ENCODE peak calls at places on chromosomes 1 and 21, in ten cellular contexts. One of them, this sample, is unnamed.

GRCh38 chr1:246798107-246798506 is 73.9 kb downstream of the SCCPDH start:
- DNase-seq in HL-60: no peak
- DNase-seq in NCI-H1092 treated with DMSO at 0.1 percent for 48 hours: no peak
- DNase-seq in HEK293T: no peak
- DNase-seq in MV-4-11: no peak
- DNase-seq in mucosa of descending colon: no peak
- DNase-seq in uterus: no peak
- DNase-seq in pancreas: no peak
- DNase-seq in T-helper 9 cell: no peak
- DNase-seq in SW480: no peak
- DNase-seq in this sample: no peak

GRCh38 chr1:115218696-115219095 is 119.4 kb downstream of the NGF start:
- DNase-seq in HL-60: no peak
- DNase-seq in NCI-H1092 treated with DMSO at 0.1 percent for 48 hours: no peak
- DNase-seq in HEK293T: no peak
- DNase-seq in MV-4-11: no peak
- DNase-seq in mucosa of descending colon: no peak
- DNase-seq in uterus: no peak
- DNase-seq in pancreas: no peak
- DNase-seq in T-helper 9 cell: no peak
- DNase-seq in SW480: no peak
- DNase-seq in this sample: no peak

GRCh38 chr1:59595774-59596173 is 219.0 kb upstream of the HOOK1 start:
- DNase-seq in HL-60: no peak
- DNase-seq in NCI-H1092 treated with DMSO at 0.1 percent for 48 hours: no peak
- DNase-seq in HEK293T: no peak
- DNase-seq in MV-4-11: no peak
- DNase-seq in mucosa of descending colon: no peak
- DNase-seq in uterus: no peak
- DNase-seq in pancreas: no peak
- DNase-seq in T-helper 9 cell: no peak
- DNase-seq in SW480: no peak
- DNase-seq in this sample: no peak

GRCh38 chr1:94633051-94633450 is 91.5 kb upstream of the F3 start:
- DNase-seq in HL-60: no peak
- DNase-seq in NCI-H1092 treated with DMSO at 0.1 percent for 48 hours: no peak
- DNase-seq in HEK293T: no peak
- DNase-seq in MV-4-11: no peak
- DNase-seq in mucosa of descending colon: no peak
- DNase-seq in uterus: no peak
- DNase-seq in pancreas: no peak
- DNase-seq in T-helper 9 cell: no peak
- DNase-seq in SW480: no peak
- DNase-seq in this sample: no peak

GRCh38 chr1:52400131-52400530 is 4.1 kb downstream of the ORC1 start:
- DNase-seq in HL-60: no peak
- DNase-seq in NCI-H1092 treated with DMSO at 0.1 percent for 48 hours: no peak
- DNase-seq in HEK293T: no peak
- DNase-seq in MV-4-11: no peak
- DNase-seq in mucosa of descending colon: no peak
- DNase-seq in uterus: no peak
- DNase-seq in pancreas: no peak
- DNase-seq in T-helper 9 cell: no peak
- DNase-seq in SW480: no peak
- DNase-seq in this sample: no peak

GRCh38 chr1:19811206-19811851 is 3.8 kb downstream of the RNF186 start:
- DNase-seq in HL-60: peak
- DNase-seq in NCI-H1092 treated with DMSO at 0.1 percent for 48 hours: no peak
- DNase-seq in HEK293T: peak
- DNase-seq in MV-4-11: peak
- DNase-seq in mucosa of descending colon: peak
- DNase-seq in uterus: no peak
- DNase-seq in pancreas: peak
- DNase-seq in T-helper 9 cell: peak
- DNase-seq in SW480: peak
- DNase-seq in this sample: peak

GRCh38 chr1:200666309-200666708 is 3.4 kb downstream of the DDX59 start:
- DNase-seq in HL-60: no peak
- DNase-seq in NCI-H1092 treated with DMSO at 0.1 percent for 48 hours: no peak
- DNase-seq in HEK293T: no peak
- DNase-seq in MV-4-11: no peak
- DNase-seq in mucosa of descending colon: no peak
- DNase-seq in uterus: no peak
- DNase-seq in pancreas: no peak
- DNase-seq in T-helper 9 cell: no peak
- DNase-seq in SW480: no peak
- DNase-seq in this sample: no peak

GRCh38 chr1:244988521-244988920 is 124.2 kb upstream of the HNRNPU start:
- DNase-seq in HL-60: no peak
- DNase-seq in NCI-H1092 treated with DMSO at 0.1 percent for 48 hours: no peak
- DNase-seq in HEK293T: no peak
- DNase-seq in MV-4-11: no peak
- DNase-seq in mucosa of descending colon: no peak
- DNase-seq in uterus: no peak
- DNase-seq in pancreas: no peak
- DNase-seq in T-helper 9 cell: no peak
- DNase-seq in SW480: no peak
- DNase-seq in this sample: no peak

GRCh38 chr1:73839922-73840321 is 358.1 kb downstream of the LRRIQ3 start:
- DNase-seq in HL-60: peak
- DNase-seq in NCI-H1092 treated with DMSO at 0.1 percent for 48 hours: no peak
- DNase-seq in HEK293T: no peak
- DNase-seq in MV-4-11: no peak
- DNase-seq in mucosa of descending colon: no peak
- DNase-seq in uterus: no peak
- DNase-seq in pancreas: no peak
- DNase-seq in T-helper 9 cell: no peak
- DNase-seq in SW480: no peak
- DNase-seq in this sample: peak

GRCh38 chr1:163346326-163346870 is 24.6 kb downstream of the NUF2 start:
- DNase-seq in HL-60: no peak
- DNase-seq in NCI-H1092 treated with DMSO at 0.1 percent for 48 hours: no peak
- DNase-seq in HEK293T: no peak
- DNase-seq in MV-4-11: no peak
- DNase-seq in mucosa of descending colon: no peak
- DNase-seq in uterus: no peak
- DNase-seq in pancreas: no peak
- DNase-seq in T-helper 9 cell: no peak
- DNase-seq in SW480: no peak
- DNase-seq in this sample: no peak

GRCh38 chr21:45122432-45123132 is 48.2 kb downstream of the ADARB1 start:
- DNase-seq in HL-60: no peak
- DNase-seq in NCI-H1092 treated with DMSO at 0.1 percent for 48 hours: no peak
- DNase-seq in HEK293T: no peak
- DNase-seq in MV-4-11: no peak
- DNase-seq in mucosa of descending colon: no peak
- DNase-seq in uterus: no peak
- DNase-seq in pancreas: no peak
- DNase-seq in T-helper 9 cell: no peak
- DNase-seq in SW480: no peak
- DNase-seq in this sample: no peak

GRCh38 chr21:44418108-44418875 is 37.0 kb upstream of the LRRC3 start:
- DNase-seq in HL-60: no peak
- DNase-seq in NCI-H1092 treated with DMSO at 0.1 percent for 48 hours: no peak
- DNase-seq in HEK293T: no peak
- DNase-seq in MV-4-11: no peak
- DNase-seq in mucosa of descending colon: peak
- DNase-seq in uterus: no peak
- DNase-seq in pancreas: no peak
- DNase-seq in T-helper 9 cell: no peak
- DNase-seq in SW480: no peak
- DNase-seq in this sample: no peak

GRCh38 chr1:207112907-207113306 is 8.9 kb downstream of the C4BPA start:
- DNase-seq in HL-60: no peak
- DNase-seq in NCI-H1092 treated with DMSO at 0.1 percent for 48 hours: no peak
- DNase-seq in HEK293T: no peak
- DNase-seq in MV-4-11: no peak
- DNase-seq in mucosa of descending colon: no peak
- DNase-seq in uterus: no peak
- DNase-seq in pancreas: no peak
- DNase-seq in T-helper 9 cell: no peak
- DNase-seq in SW480: no peak
- DNase-seq in this sample: no peak

GRCh38 chr1:74963120-74963519 is 171.1 kb upstream of the LHX8 start:
- DNase-seq in HL-60: no peak
- DNase-seq in NCI-H1092 treated with DMSO at 0.1 percent for 48 hours: no peak
- DNase-seq in HEK293T: no peak
- DNase-seq in MV-4-11: no peak
- DNase-seq in mucosa of descending colon: no peak
- DNase-seq in uterus: no peak
- DNase-seq in pancreas: no peak
- DNase-seq in T-helper 9 cell: no peak
- DNase-seq in SW480: no peak
- DNase-seq in this sample: no peak

GRCh38 chr1:156692409-156692957 is 12.9 kb downstream of the CRABP2 start:
- DNase-seq in HL-60: no peak
- DNase-seq in NCI-H1092 treated with DMSO at 0.1 percent for 48 hours: no peak
- DNase-seq in HEK293T: no peak
- DNase-seq in MV-4-11: no peak
- DNase-seq in mucosa of descending colon: no peak
- DNase-seq in uterus: no peak
- DNase-seq in pancreas: no peak
- DNase-seq in T-helper 9 cell: no peak
- DNase-seq in SW480: peak
- DNase-seq in this sample: no peak

GRCh38 chr1:30691480-30691879 is 31.9 kb downstream of the MATN1 start:
- DNase-seq in HL-60: no peak
- DNase-seq in NCI-H1092 treated with DMSO at 0.1 percent for 48 hours: no peak
- DNase-seq in HEK293T: no peak
- DNase-seq in MV-4-11: no peak
- DNase-seq in mucosa of descending colon: no peak
- DNase-seq in uterus: no peak
- DNase-seq in pancreas: no peak
- DNase-seq in T-helper 9 cell: no peak
- DNase-seq in SW480: no peak
- DNase-seq in this sample: no peak

GRCh38 chr1:203480525-203481084 is 5.0 kb downstream of the PRELP start:
- DNase-seq in HL-60: no peak
- DNase-seq in NCI-H1092 treated with DMSO at 0.1 percent for 48 hours: peak
- DNase-seq in HEK293T: peak
- DNase-seq in MV-4-11: no peak
- DNase-seq in mucosa of descending colon: peak
- DNase-seq in uterus: peak
- DNase-seq in pancreas: no peak
- DNase-seq in T-helper 9 cell: peak
- DNase-seq in SW480: peak
- DNase-seq in this sample: no peak

GRCh38 chr1:246583448-246584185 is 17.4 kb downstream of the CNST start:
- DNase-seq in HL-60: no peak
- DNase-seq in NCI-H1092 treated with DMSO at 0.1 percent for 48 hours: peak
- DNase-seq in HEK293T: peak
- DNase-seq in MV-4-11: peak
- DNase-seq in mucosa of descending colon: no peak
- DNase-seq in uterus: no peak
- DNase-seq in pancreas: peak
- DNase-seq in T-helper 9 cell: no peak
- DNase-seq in SW480: no peak
- DNase-seq in this sample: peak

GRCh38 chr1:41650176-41650519 is 165.7 kb upstream of the EDN2 start:
- DNase-seq in HL-60: peak
- DNase-seq in NCI-H1092 treated with DMSO at 0.1 percent for 48 hours: no peak
- DNase-seq in HEK293T: no peak
- DNase-seq in MV-4-11: peak
- DNase-seq in mucosa of descending colon: no peak
- DNase-seq in uterus: no peak
- DNase-seq in pancreas: no peak
- DNase-seq in T-helper 9 cell: no peak
- DNase-seq in SW480: peak
- DNase-seq in this sample: no peak

GRCh38 chr1:195761102-195761501 is 847.1 kb downstream of the KCNT2 start:
- DNase-seq in HL-60: no peak
- DNase-seq in NCI-H1092 treated with DMSO at 0.1 percent for 48 hours: no peak
- DNase-seq in HEK293T: no peak
- DNase-seq in MV-4-11: no peak
- DNase-seq in mucosa of descending colon: no peak
- DNase-seq in uterus: no peak
- DNase-seq in pancreas: no peak
- DNase-seq in T-helper 9 cell: no peak
- DNase-seq in SW480: no peak
- DNase-seq in this sample: no peak

GRCh38 chr1:156523801-156524480 is 23.4 kb upstream of the MEF2D start:
- DNase-seq in HL-60: no peak
- DNase-seq in NCI-H1092 treated with DMSO at 0.1 percent for 48 hours: no peak
- DNase-seq in HEK293T: no peak
- DNase-seq in MV-4-11: peak
- DNase-seq in mucosa of descending colon: no peak
- DNase-seq in uterus: no peak
- DNase-seq in pancreas: no peak
- DNase-seq in T-helper 9 cell: no peak
- DNase-seq in SW480: no peak
- DNase-seq in this sample: no peak

GRCh38 chr1:24096737-24097103 is 15.2 kb downstream of the MYOM3 start:
- DNase-seq in HL-60: no peak
- DNase-seq in NCI-H1092 treated with DMSO at 0.1 percent for 48 hours: no peak
- DNase-seq in HEK293T: no peak
- DNase-seq in MV-4-11: no peak
- DNase-seq in mucosa of descending colon: no peak
- DNase-seq in uterus: no peak
- DNase-seq in pancreas: no peak
- DNase-seq in T-helper 9 cell: no peak
- DNase-seq in SW480: no peak
- DNase-seq in this sample: no peak

GRCh38 chr1:14742181-14742980 is 143.9 kb downstream of the KAZN start:
- DNase-seq in HL-60: no peak
- DNase-seq in NCI-H1092 treated with DMSO at 0.1 percent for 48 hours: no peak
- DNase-seq in HEK293T: no peak
- DNase-seq in MV-4-11: peak
- DNase-seq in mucosa of descending colon: no peak
- DNase-seq in uterus: no peak
- DNase-seq in pancreas: no peak
- DNase-seq in T-helper 9 cell: no peak
- DNase-seq in SW480: peak
- DNase-seq in this sample: peak

GRCh38 chr1:203046984-203047630 is 20.8 kb downstream of the PPFIA4 start:
- DNase-seq in HL-60: no peak
- DNase-seq in NCI-H1092 treated with DMSO at 0.1 percent for 48 hours: no peak
- DNase-seq in HEK293T: no peak
- DNase-seq in MV-4-11: peak
- DNase-seq in mucosa of descending colon: no peak
- DNase-seq in uterus: no peak
- DNase-seq in pancreas: no peak
- DNase-seq in T-helper 9 cell: no peak
- DNase-seq in SW480: no peak
- DNase-seq in this sample: no peak

GRCh38 chr1:119083980-119084379 is 56.5 kb downstream of the WARS2 start:
- DNase-seq in HL-60: no peak
- DNase-seq in NCI-H1092 treated with DMSO at 0.1 percent for 48 hours: no peak
- DNase-seq in HEK293T: no peak
- DNase-seq in MV-4-11: peak
- DNase-seq in mucosa of descending colon: no peak
- DNase-seq in uterus: no peak
- DNase-seq in pancreas: no peak
- DNase-seq in T-helper 9 cell: no peak
- DNase-seq in SW480: no peak
- DNase-seq in this sample: no peak

GRCh38 chr1:46580140-46580903 is 23.7 kb downstream of the MKNK1 start:
- DNase-seq in HL-60: peak
- DNase-seq in NCI-H1092 treated with DMSO at 0.1 percent for 48 hours: no peak
- DNase-seq in HEK293T: no peak
- DNase-seq in MV-4-11: peak
- DNase-seq in mucosa of descending colon: no peak
- DNase-seq in uterus: no peak
- DNase-seq in pancreas: no peak
- DNase-seq in T-helper 9 cell: no peak
- DNase-seq in SW480: no peak
- DNase-seq in this sample: peak

GRCh38 chr21:44934797-44935532 is 4.9 kb upstream of the SLX9 start:
- DNase-seq in HL-60: no peak
- DNase-seq in NCI-H1092 treated with DMSO at 0.1 percent for 48 hours: no peak
- DNase-seq in HEK293T: no peak
- DNase-seq in MV-4-11: no peak
- DNase-seq in mucosa of descending colon: no peak
- DNase-seq in uterus: no peak
- DNase-seq in pancreas: no peak
- DNase-seq in T-helper 9 cell: no peak
- DNase-seq in SW480: no peak
- DNase-seq in this sample: no peak

GRCh38 chr1:166848193-166848592 is 8.9 kb downstream of the POGK start:
- DNase-seq in HL-60: no peak
- DNase-seq in NCI-H1092 treated with DMSO at 0.1 percent for 48 hours: no peak
- DNase-seq in HEK293T: no peak
- DNase-seq in MV-4-11: no peak
- DNase-seq in mucosa of descending colon: no peak
- DNase-seq in uterus: no peak
- DNase-seq in pancreas: no peak
- DNase-seq in T-helper 9 cell: no peak
- DNase-seq in SW480: no peak
- DNase-seq in this sample: no peak